ENCODE peak calls at places on chromosome 17, in ten cellular contexts. E, Q, A, F, N, R, H, S, D and T are unnamed samples.

GRCh38 chr17:40518401-40519088 is 17.1 kb upstream of the TNS4 start:
- DNase-seq in E (peak), Q (no peak), A (no peak), F (no peak), N (no peak), R (no peak), H (no peak), S (no peak), D (peak), T (peak)

GRCh38 chr17:8841844-8842243 is 25.6 kb downstream of the PIK3R6 start:
- DNase-seq in E (no peak), Q (no peak), A (no peak), F (no peak), N (no peak), R (no peak), H (no peak), S (no peak), D (no peak), T (no peak)

GRCh38 chr17:10177921-10178788 is 20.3 kb downstream of the GAS7 start:
- DNase-seq in E (no peak), Q (no peak), A (no peak), F (no peak), N (no peak), R (no peak), H (no peak), S (no peak), D (no peak), T (no peak)

GRCh38 chr17:81092518-81093095 is 57.7 kb downstream of the BAIAP2 start:
- DNase-seq in E (no peak), Q (no peak), A (no peak), F (no peak), N (no peak), R (no peak), H (no peak), S (no peak), D (no peak), T (no peak)

GRCh38 chr17:37527249-37527851 is 37.7 kb downstream of the DUSP14 start:
- DNase-seq in E (peak), Q (peak), A (no peak), F (no peak), N (peak), R (peak), H (no peak), S (no peak), D (peak), T (peak)

GRCh38 chr17:19533718-19534561 is at the start of gene SLC47A1:
- DNase-seq in E (peak), Q (peak), A (no peak), F (peak), N (no peak), R (no peak), H (peak), S (no peak), D (no peak), T (peak)

GRCh38 chr17:68776451-68776850 is 175.3 kb upstream of the FAM20A start:
- DNase-seq in E (no peak), Q (no peak), A (no peak), F (no peak), N (no peak), R (no peak), H (no peak), S (no peak), D (no peak), T (no peak)

GRCh38 chr17:19886116-19886515 is 18.4 kb upstream of the ULK2 start:
- DNase-seq in E (no peak), Q (no peak), A (no peak), F (no peak), N (no peak), R (no peak), H (no peak), S (no peak), D (no peak), T (no peak)

GRCh38 chr17:3048727-3049471 is 14.5 kb downstream of the OR1D5 start:
- DNase-seq in E (peak), Q (peak), A (peak), F (peak), N (peak), R (peak), H (peak), S (peak), D (peak), T (peak)
- TF ChIP-seq CTCF in E (peak), Q (peak), A (peak), F (peak), N (peak), R (peak), H (peak), S (peak), D (peak), T (peak)

DNA sequence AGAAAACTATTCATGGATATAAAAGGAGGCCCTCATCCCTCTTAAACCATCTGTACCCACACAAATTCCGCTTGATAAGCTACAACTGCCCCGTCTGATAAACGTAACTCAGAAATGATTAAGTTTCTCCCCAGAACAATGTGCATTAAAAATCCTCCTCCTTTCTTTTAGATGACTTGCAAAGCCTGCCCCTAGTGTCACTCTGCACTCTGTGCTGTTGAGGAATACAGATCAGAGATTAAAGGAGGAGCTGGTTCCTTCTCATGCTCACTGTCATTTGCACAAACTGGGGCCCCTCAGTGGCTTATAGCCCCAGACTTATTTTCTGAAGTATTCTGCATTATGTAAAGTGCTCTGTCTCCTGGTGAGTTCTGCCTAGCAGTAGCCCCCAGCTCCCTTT is 33.3 kb downstream of the CDRT15 start:
- DNase-seq in E (no peak), Q (no peak), A (no peak), F (no peak), N (no peak), R (no peak), H (no peak), S (no peak), D (no peak), T (no peak)
- TF ChIP-seq CTCF in E (peak), Q (no peak), A (peak), F (no peak), N (peak), R (peak), H (no peak), S (peak), D (peak), T (no peak)

DNA sequence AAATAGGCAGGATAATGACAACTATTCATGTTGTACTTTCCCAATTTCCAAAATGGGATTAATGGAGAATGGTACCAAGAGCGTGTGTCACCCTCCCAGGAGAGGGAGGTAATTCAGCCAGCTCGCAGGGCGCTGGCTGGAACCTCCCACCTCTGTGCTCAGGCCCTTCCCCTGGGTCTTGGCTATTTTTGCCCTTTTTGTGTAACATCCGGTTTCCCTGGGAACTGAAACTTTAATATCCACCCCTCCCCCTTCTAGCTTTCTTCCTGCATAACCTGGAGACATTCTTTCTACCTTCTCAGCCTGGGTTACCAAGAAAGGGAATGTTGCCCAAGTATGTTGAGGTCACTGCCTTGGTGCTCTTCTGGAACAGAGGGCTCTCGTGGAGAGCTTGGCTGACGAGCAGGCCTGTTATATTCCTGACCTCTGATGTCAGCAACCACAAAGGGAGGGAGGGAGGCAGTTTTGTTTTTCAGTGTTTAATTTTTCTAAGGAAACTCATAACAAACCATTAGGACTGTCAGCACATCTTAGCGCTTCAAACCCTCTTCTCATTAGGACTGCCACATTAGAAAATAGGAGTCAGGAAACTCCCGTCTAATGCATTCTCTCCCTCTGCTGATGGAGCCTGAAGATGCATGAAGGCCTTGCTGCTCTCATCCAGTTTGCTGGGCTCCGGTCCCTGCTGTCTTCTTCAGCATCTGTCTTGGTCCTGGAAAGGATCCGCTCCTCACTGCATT is 25.6 kb downstream of the ITGB3 start:
- DNase-seq in E (peak), Q (no peak), A (peak), F (peak), N (peak), R (peak), H (no peak), S (peak), D (no peak), T (peak)
- TF ChIP-seq CTCF in E (no peak), Q (no peak), A (peak), F (no peak), N (peak), R (peak), H (no peak), S (peak), D (no peak), T (no peak)

DNA sequence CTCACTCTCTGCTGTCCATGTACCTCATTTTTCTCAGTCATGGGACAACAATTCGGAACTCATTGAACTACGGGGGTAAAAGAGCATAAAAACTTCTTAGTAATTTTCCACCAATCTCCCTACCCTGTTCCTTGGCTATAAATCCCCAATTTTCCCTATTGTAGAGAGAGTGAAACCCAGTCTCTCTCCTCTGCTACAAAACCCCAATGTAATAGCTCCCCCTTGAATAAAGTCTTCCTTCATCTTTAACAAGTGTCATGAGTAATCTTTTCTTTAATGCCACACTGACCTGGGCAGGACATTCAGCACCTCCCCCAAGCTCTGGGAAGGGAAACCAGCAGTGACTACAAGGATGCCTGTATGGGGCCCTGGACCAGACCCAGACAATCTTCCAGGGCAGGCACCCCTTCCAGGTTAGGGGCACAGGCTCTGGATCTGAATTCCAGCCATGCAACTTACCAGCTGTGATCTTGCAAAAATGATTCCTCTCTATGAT is 10.2 kb upstream of the EIF1 start:
- DNase-seq in E (peak), Q (no peak), A (no peak), F (no peak), N (no peak), R (no peak), H (no peak), S (no peak), D (no peak), T (no peak)
- TF ChIP-seq CTCF in E (no peak), Q (no peak), A (no peak), F (no peak), N (no peak), R (no peak), H (no peak), S (no peak), D (no peak), T (no peak)

GRCh38 chr17:44205962-44206824 is 6.5 kb upstream of the ATXN7L3 start:
- DNase-seq in E (no peak), Q (no peak), A (no peak), F (no peak), N (no peak), R (no peak), H (peak), S (no peak), D (no peak), T (no peak)
- TF ChIP-seq CTCF in E (no peak), Q (peak), A (peak), F (no peak), N (peak), R (no peak), H (no peak), S (peak), D (peak), T (no peak)

GRCh38 chr17:27545562-27546229 is 85.3 kb upstream of the LGALS9 start:
- DNase-seq in E (no peak), Q (no peak), A (no peak), F (peak), N (no peak), R (no peak), H (peak), S (no peak), D (no peak), T (no peak)

GRCh38 chr17:27544350-27545131 is 86.4 kb upstream of the LGALS9 start:
- DNase-seq in E (peak), Q (no peak), A (no peak), F (no peak), N (no peak), R (no peak), H (no peak), S (no peak), D (no peak), T (no peak)

GRCh38 chr17:27547301-27547683 is 83.7 kb upstream of the LGALS9 start:
- DNase-seq in E (no peak), Q (no peak), A (no peak), F (no peak), N (no peak), R (no peak), H (no peak), S (no peak), D (no peak), T (no peak)

GRCh38 chr17:27548369-27548768 is 82.6 kb upstream of the LGALS9 start:
- DNase-seq in E (no peak), Q (no peak), A (no peak), F (no peak), N (no peak), R (no peak), H (no peak), S (no peak), D (no peak), T (no peak)

GRCh38 chr17:27546624-27547300 is 84.2 kb upstream of the LGALS9 start:
- DNase-seq in E (no peak), Q (no peak), A (no peak), F (no peak), N (no peak), R (no peak), H (no peak), S (no peak), D (no peak), T (no peak)
- TF ChIP-seq CTCF in E (no peak), Q (no peak), A (no peak), F (no peak), N (no peak), R (no peak), H (no peak), S (no peak), D (no peak), T (no peak)

GRCh38 chr17:64750891-64751677 is 89.0 kb upstream of the SMURF2 start:
- DNase-seq in E (peak), Q (no peak), A (no peak), F (no peak), N (no peak), R (no peak), H (no peak), S (no peak), D (no peak), T (no peak)
- TF ChIP-seq CTCF in E (no peak), Q (no peak), A (no peak), F (no peak), N (no peak), R (no peak), H (no peak), S (no peak), D (no peak), T (no peak)